ENCODE peak calls at places on chromosomes 3 and 15, in five cellular contexts. A is HCT116, W is fibroblast of the aortic adventitia, F is kidney tubule cell, T is SW480. Z is an unnamed sample.

GRCh38 chr3:71944482-71944881 is 159.5 kb upstream of the PROK2 start:
- DNase-seq in A (no peak), W (no peak), F (no peak), T (no peak), Z (no peak)

GRCh38 chr15:67807836-67808235 is 17.5 kb upstream of the SKOR1 start:
- DNase-seq in A (no peak), W (no peak), F (no peak), T (no peak), Z (no peak)

GRCh38 chr3:99867594-99868437 is 50.2 kb downstream of the CMSS1 start:
- DNase-seq in A (no peak), W (no peak), F (no peak), T (no peak), Z (no peak)

GRCh38 chr3:110562621-110563020 is 509.0 kb upstream of the NECTIN3 start:
- DNase-seq in A (no peak), W (no peak), F (peak; percentile 55), T (no peak), Z (no peak)

GRCh38 chr15:22962611-22963010 is 17.6 kb downstream of the CYFIP1 start:
- DNase-seq in A (no peak), W (no peak), F (no peak), T (no peak), Z (no peak)

GRCh38 chr3:23807161-23808015 is 1.6 kb downstream of the UBE2E1 start:
- DNase-seq in A (no peak), W (peak; percentile 62), F (no peak), T (peak; percentile 32), Z (no peak)

GRCh38 chr3:159586587-159587202 is 401.9 kb upstream of the IL12A start:
- DNase-seq in A (peak; percentile 29), W (peak; percentile 50), F (peak; percentile 57), T (peak; percentile 23), Z (peak; percentile 61)

GRCh38 chr3:144039661-144040060 is 68.0 kb downstream of the DIPK2A start:
- DNase-seq in A (no peak), W (no peak), F (peak; percentile 39), T (peak; percentile 33), Z (no peak)

GRCh38 chr3:178810173-178810572 is 261.4 kb downstream of the ZMAT3 start:
- DNase-seq in A (no peak), W (no peak), F (no peak), T (no peak), Z (no peak)

GRCh38 chr3:143002083-143002712 is 828 bp downstream of the U2SURP start:
- DNase-seq in A (no peak), W (peak; percentile 27), F (peak; percentile 45), T (peak; percentile 47), Z (no peak)

GRCh38 chr3:35638640-35639250 is 580 bp upstream of the ARPP21 start:
- DNase-seq in A (no peak), W (no peak), F (no peak), T (no peak), Z (no peak)

GRCh38 chr3:195080571-195081141 is 190.3 kb downstream of the XXYLT1 start:
- DNase-seq in A (no peak), W (no peak), F (peak; percentile 65), T (peak; percentile 78), Z (no peak)

GRCh38 chr3:186143280-186143679 is 34.4 kb upstream of the ETV5 start:
- DNase-seq in A (no peak), W (no peak), F (no peak), T (no peak), Z (no peak)

GRCh38 chr15:39179980-39180379 is 400.9 kb upstream of the THBS1 start:
- DNase-seq in A (no peak), W (no peak), F (no peak), T (no peak), Z (no peak)

GRCh38 chr3:47523310-47524073 is 10.0 kb upstream of the ELP6 start:
- DNase-seq in A (no peak), W (no peak), F (peak; percentile 33), T (no peak), Z (no peak)

GRCh38 chr15:63191895-63192603 is 2.6 kb downstream of the RAB8B start:
- DNase-seq in A (no peak), W (no peak), F (no peak), T (no peak), Z (no peak)

GRCh38 chr3:9340450-9341009 is 22.3 kb upstream of the THUMPD3 start:
- DNase-seq in A (peak; percentile 47), W (peak; percentile 56), F (peak; percentile 83), T (peak; percentile 40), Z (no peak)

GRCh38 chr3:43400162-43400561 is 113.8 kb downstream of the SNRK start:
- DNase-seq in A (no peak), W (no peak), F (no peak), T (no peak), Z (no peak)

GRCh38 chr3:194631696-194632095 is 1.5 kb downstream of the TMEM44 start:
- DNase-seq in A (no peak), W (no peak), F (no peak), T (no peak), Z (no peak)

GRCh38 chr3:47006145-47006651 is 26.7 kb downstream of the NBEAL2 start:
- DNase-seq in A (no peak), W (no peak), F (no peak), T (no peak), Z (no peak)

GRCh38 chr3:143443851-143444331 is 324.3 kb downstream of the CHST2 start:
- DNase-seq in A (peak; percentile 77), W (peak; percentile 97), F (peak; percentile 100), T (peak; percentile 82), Z (peak; percentile 87)

GRCh38 chr15:62649793-62650420 is 392.6 kb upstream of the TPM1 start:
- DNase-seq in A (no peak), W (peak; percentile 44), F (peak; percentile 82), T (no peak), Z (no peak)

GRCh38 chr3:123586966-123587365 is 2.1 kb upstream of the HACD2 start:
- DNase-seq in A (no peak), W (peak; percentile 41), F (peak; percentile 33), T (no peak), Z (peak; percentile 13)

GRCh38 chr15:57552678-57553334 is 38.9 kb upstream of the MYZAP start:
- DNase-seq in A (no peak), W (no peak), F (no peak), T (no peak), Z (no peak)

GRCh38 chr3:58049143-58049785 is 41.0 kb downstream of the FLNB start:
- DNase-seq in A (peak; percentile 95), W (peak; percentile 84), F (peak; percentile 99), T (peak; percentile 97), Z (peak; percentile 87)

GRCh38 chr3:123765475-123766166 is 118.5 kb downstream of the MYLK start:
- DNase-seq in A (no peak), W (peak; percentile 82), F (no peak), T (no peak), Z (no peak)

GRCh38 chr3:57169872-57170623 is 4.9 kb upstream of the IL17RD start:
- DNase-seq in A (peak; percentile 64), W (peak; percentile 64), F (peak; percentile 81), T (peak; percentile 86), Z (peak; percentile 87)

GRCh38 chr3:18790384-18790783 is 357.9 kb upstream of the KCNH8 start:
- DNase-seq in A (no peak), W (no peak), F (no peak), T (no peak), Z (no peak)

GRCh38 chr3:153624310-153625030 is 462.4 kb downstream of the RAP2B start:
- DNase-seq in A (no peak), W (no peak), F (no peak), T (no peak), Z (no peak)

GRCh38 chr15:97708252-97708651 is 252.3 kb upstream of the ARRDC4 start:
- DNase-seq in A (no peak), W (no peak), F (no peak), T (no peak), Z (no peak)

GRCh38 chr15:89446260-89446891 is 50.0 kb downstream of the RHCG start:
- DNase-seq in A (no peak), W (no peak), F (no peak), T (no peak), Z (no peak)

GRCh38 chr3:190227064-190227463 is 95.2 kb downstream of the CLDN1 start:
- DNase-seq in A (no peak), W (no peak), F (no peak), T (no peak), Z (no peak)

GRCh38 chr3:95333826-95334225 is 1271.0 kb downstream of the NSUN3 start:
- DNase-seq in A (no peak), W (no peak), F (peak; percentile 42), T (no peak), Z (peak; percentile 15)

GRCh38 chr15:36590838-36591237 is 11.4 kb downstream of the CDIN1 start:
- DNase-seq in A (no peak), W (peak; percentile 78), F (peak; percentile 39), T (peak; percentile 67), Z (no peak)

Z was measured in Calu3.